ENCODE peak calls at places on chromosomes 1 and 21, in ten cellular contexts. S, U, A, L, C, J, O, F, B and P are unnamed samples.

GRCh38 chr21:45849651-45850050 is 131.9 kb upstream of the COL6A1 start:
- DNase-seq in S (no peak), U (no peak), A (no peak), L (no peak), C (no peak), J (no peak), O (no peak), F (no peak), B (no peak), P (no peak)

GRCh38 chr1:98723574-98723973 is 62.1 kb downstream of the SNX7 start:
- DNase-seq in S (no peak), U (no peak), A (no peak), L (no peak), C (no peak), J (no peak), O (no peak), F (no peak), B (no peak), P (no peak)

GRCh38 chr1:172408958-172409357 is 11.5 kb upstream of the C1orf105 start:
- DNase-seq in S (no peak), U (no peak), A (no peak), L (no peak), C (no peak), J (no peak), O (no peak), F (no peak), B (no peak), P (no peak)

GRCh38 chr1:199979071-199979470 is 48.4 kb upstream of the NR5A2 start:
- DNase-seq in S (no peak), U (no peak), A (no peak), L (no peak), C (peak; percentile 63), J (no peak), O (no peak), F (no peak), B (no peak), P (no peak)

GRCh38 chr1:190754769-190755168 is 277.1 kb upstream of the BRINP3 start:
- DNase-seq in S (no peak), U (no peak), A (no peak), L (no peak), C (no peak), J (no peak), O (no peak), F (no peak), B (no peak), P (no peak)

GRCh38 chr1:178606839-178607238 is 93.9 kb downstream of the TEX35 start:
- DNase-seq in S (no peak), U (no peak), A (no peak), L (no peak), C (no peak), J (no peak), O (no peak), F (no peak), B (no peak), P (no peak)

GRCh38 chr1:43541721-43542401 is 11.2 kb downstream of the PTPRF start:
- DNase-seq in S (no peak), U (no peak), A (peak; percentile 79), L (no peak), C (peak; percentile 89), J (no peak), O (peak; percentile 90), F (peak; percentile 84), B (peak; percentile 33), P (peak; percentile 87)

GRCh38 chr1:36555041-36555440 is 72.3 kb upstream of the CSF3R start:
- DNase-seq in S (no peak), U (no peak), A (peak; percentile 12), L (no peak), C (no peak), J (no peak), O (no peak), F (no peak), B (no peak), P (no peak)

GRCh38 chr1:206534552-206534951 is 27.2 kb downstream of the RASSF5 start:
- DNase-seq in S (no peak), U (no peak), A (no peak), L (no peak), C (no peak), J (no peak), O (no peak), F (no peak), B (no peak), P (no peak)

GRCh38 chr1:28720376-28720775 is 16.4 kb upstream of the YTHDF2 start:
- DNase-seq in S (no peak), U (no peak), A (no peak), L (no peak), C (no peak), J (no peak), O (no peak), F (no peak), B (no peak), P (no peak)

GRCh38 chr1:228866498-228866897 is 131.2 kb downstream of the RHOU start:
- DNase-seq in S (no peak), U (no peak), A (no peak), L (no peak), C (no peak), J (no peak), O (peak; percentile 74), F (no peak), B (no peak), P (no peak)

GRCh38 chr1:228867951-228868730 is 132.9 kb downstream of the RHOU start:
- DNase-seq in S (no peak), U (no peak), A (no peak), L (no peak), C (no peak), J (peak; percentile 92), O (no peak), F (no peak), B (no peak), P (no peak)

GRCh38 chr1:228863776-228864175 is 128.5 kb downstream of the RHOU start:
- DNase-seq in S (no peak), U (no peak), A (no peak), L (no peak), C (no peak), J (no peak), O (no peak), F (no peak), B (no peak), P (no peak)

GRCh38 chr1:228867093-228867950 is 132.0 kb downstream of the RHOU start:
- DNase-seq in S (no peak), U (peak; percentile 86), A (no peak), L (no peak), C (no peak), J (no peak), O (no peak), F (no peak), B (no peak), P (no peak)

GRCh38 chr1:228865613-228866320 is 130.5 kb downstream of the RHOU start:
- DNase-seq in S (no peak), U (no peak), A (no peak), L (no peak), C (no peak), J (no peak), O (no peak), F (no peak), B (no peak), P (no peak)
- H3K27me3 ChIP-seq in S (no peaks in the 10 kb centered on the region), U (no peaks in the 10 kb centered on the region), A (no peaks in the 10 kb centered on the region), L (no peaks in the 10 kb centered on the region), C (no peaks in the 10 kb centered on the region), J (no peaks in the 10 kb centered on the region), O (no peaks in the 10 kb centered on the region), F (no peaks in the 10 kb centered on the region), B (no peaks in the 10 kb centered on the region), P (no peaks in the 10 kb centered on the region)

DNA sequence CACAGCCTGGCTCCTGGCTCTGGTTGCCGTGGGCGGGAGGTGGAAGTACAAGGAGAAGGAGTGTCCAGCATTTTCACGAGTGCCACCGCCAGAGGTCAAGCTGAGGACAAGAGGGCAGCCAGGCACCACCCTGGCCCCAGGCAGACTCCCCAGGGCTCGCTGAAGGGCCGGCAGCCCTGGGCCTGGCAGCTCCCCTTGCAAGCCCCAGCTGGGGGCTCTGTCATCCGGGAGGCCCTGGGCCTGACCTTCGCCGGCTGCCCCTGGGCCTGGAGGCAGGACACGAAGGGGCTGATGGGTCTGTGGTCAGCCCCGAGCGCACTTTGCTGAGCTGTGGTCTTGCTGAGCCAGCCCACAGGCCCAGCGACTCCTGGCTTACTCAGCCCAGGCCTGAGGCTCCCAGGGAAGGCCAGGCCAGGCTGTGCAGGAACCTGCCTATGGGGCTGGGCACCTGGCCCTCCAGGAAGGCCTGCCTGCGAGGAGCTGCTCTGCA is 74.9 kb downstream of the MORN1 start:
- DNase-seq in S (no peak), U (no peak), A (no peak), L (no peak), C (no peak), J (no peak), O (no peak), F (no peak), B (no peak), P (no peak)
- H3K4me1 ChIP-seq in S (peaks cover 38% of the 10 kb centered on the region), U (peaks cover 35% of the 10 kb centered on the region), A (peaks cover 65% of the 10 kb centered on the region), L (peaks cover 46% of the 10 kb centered on the region), C (no peaks in the 10 kb centered on the region), J (peaks cover 96% of the 10 kb centered on the region), O (peaks cover 19% of the 10 kb centered on the region), F (no peaks in the 10 kb centered on the region), B (peaks cover 43% of the 10 kb centered on the region), P (peaks cover 22% of the 10 kb centered on the region)

DNA sequence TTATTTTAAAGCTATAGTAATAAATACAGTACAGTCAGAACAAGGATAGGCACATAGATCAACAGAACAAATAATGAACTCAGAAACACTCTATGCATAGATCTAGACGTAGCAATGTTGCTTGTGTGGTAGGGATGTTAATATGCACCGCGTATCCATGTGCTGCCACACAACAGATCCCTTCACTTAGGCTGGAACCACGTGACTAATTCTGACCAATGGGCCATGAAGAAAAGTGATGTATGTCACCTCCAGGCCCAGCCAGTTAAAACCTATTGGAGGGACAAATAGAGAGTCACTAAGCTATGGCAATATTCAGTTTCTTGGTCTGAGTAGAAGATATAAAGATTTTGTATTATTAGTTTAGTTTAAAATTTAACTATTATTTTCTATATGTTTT is 91.4 kb downstream of the ADAMTS1 start:
- DNase-seq in S (no peak), U (no peak), A (no peak), L (no peak), C (no peak), J (no peak), O (no peak), F (no peak), B (no peak), P (no peak)
- H3K9me3 ChIP-seq in S (no peaks in the 10 kb centered on the region), U (no peaks in the 10 kb centered on the region), A (no peaks in the 10 kb centered on the region), L (no peaks in the 10 kb centered on the region), C (no peaks in the 10 kb centered on the region), J (no peaks in the 10 kb centered on the region), O (no peaks in the 10 kb centered on the region), F (no peaks in the 10 kb centered on the region), B (no peaks in the 10 kb centered on the region), P (no peaks in the 10 kb centered on the region)

DNA sequence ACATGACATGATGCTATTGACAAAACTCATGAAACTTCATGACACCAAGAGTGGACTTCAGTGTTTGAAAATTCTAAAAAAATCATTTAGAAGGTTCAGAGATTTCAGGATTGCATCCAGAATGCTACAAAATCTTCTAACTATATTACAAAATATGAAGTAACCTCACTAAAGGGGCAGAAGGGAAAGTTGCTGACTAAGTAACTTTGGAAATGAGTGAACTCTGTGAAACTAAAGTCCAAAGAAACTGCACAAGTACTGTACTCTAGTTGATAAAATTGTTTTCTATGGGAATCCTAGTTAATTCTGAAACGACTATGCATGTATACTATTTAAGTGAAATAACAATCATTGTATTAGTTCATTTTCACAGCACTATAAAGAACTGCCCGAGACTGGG is 184.4 kb downstream of the LYPLAL1 start:
- DNase-seq in S (no peak), U (no peak), A (no peak), L (no peak), C (no peak), J (no peak), O (no peak), F (no peak), B (no peak), P (no peak)
- H3K27me3 ChIP-seq in S (no peaks in the 10 kb centered on the region), U (no peaks in the 10 kb centered on the region), A (no peaks in the 10 kb centered on the region), L (no peaks in the 10 kb centered on the region), C (no peaks in the 10 kb centered on the region), J (no peaks in the 10 kb centered on the region), O (no peaks in the 10 kb centered on the region), F (no peaks in the 10 kb centered on the region), B (no peaks in the 10 kb centered on the region), P (no peaks in the 10 kb centered on the region)

GRCh38 chr1:48249868-48250267 is 27.4 kb downstream of the SLC5A9 start:
- DNase-seq in S (no peak), U (no peak), A (no peak), L (no peak), C (no peak), J (no peak), O (no peak), F (no peak), B (no peak), P (no peak)
- H3K4me1 ChIP-seq in S (no peaks in the 10 kb centered on the region), U (no peaks in the 10 kb centered on the region), A (peaks cover 22% of the 10 kb centered on the region), L (no peaks in the 10 kb centered on the region), C (peaks cover 5% of the 10 kb centered on the region), J (peaks cover 5% of the 10 kb centered on the region), O (peaks cover 3% of the 10 kb centered on the region), F (no peaks in the 10 kb centered on the region), B (no peaks in the 10 kb centered on the region), P (peaks cover 27% of the 10 kb centered on the region)